ENCODE peak calls at places on chromosomes 6 and 20, in six cellular contexts. One of them, this sample, is unnamed.
A peak's percentile ranks its signal among the peaks of the same experiment; 100 is the strongest.

GRCh38 chr6:70551566-70551965 is 15.2 kb upstream of the SDHAF4 start:
- ATAC-seq in A549: no peak
- ATAC-seq in GM12878: no peak
- ATAC-seq in HepG2: peak; percentile 68
- ATAC-seq in K562: peak; percentile 58
- ATAC-seq in upper lobe of left lung: no peak
- ATAC-seq in this sample: no peak

GRCh38 chr6:115271001-115271400 is 789.7 kb downstream of the FRK start:
- ATAC-seq in HepG2: no peak
- ATAC-seq in GM12878: no peak
- ATAC-seq in upper lobe of left lung: no peak
- ATAC-seq in K562: no peak
- ATAC-seq in A549: no peak
- ATAC-seq in this sample: no peak

GRCh38 chr20:48747840-48748416 is 79.9 kb downstream of the PREX1 start:
- ATAC-seq in A549: no peak
- ATAC-seq in K562: peak; percentile 22
- ATAC-seq in GM12878: peak; percentile 13
- ATAC-seq in HepG2: peak; percentile 17
- ATAC-seq in upper lobe of left lung: no peak
- ATAC-seq in this sample: no peak

GRCh38 chr20:62119591-62120364 is 2.5 kb upstream of the LSM14B start:
- ATAC-seq in upper lobe of left lung: no peak
- ATAC-seq in K562: no peak
- ATAC-seq in A549: no peak
- ATAC-seq in GM12878: no peak
- ATAC-seq in HepG2: peak; percentile 16
- ATAC-seq in this sample: no peak

GRCh38 chr6:139613496-139613895 is 239.0 kb upstream of the CITED2 start:
- ATAC-seq in A549: no peak
- ATAC-seq in K562: no peak
- ATAC-seq in GM12878: no peak
- ATAC-seq in HepG2: no peak
- ATAC-seq in upper lobe of left lung: no peak
- ATAC-seq in this sample: no peak

GRCh38 chr6:5201271-5201670 is 59.5 kb downstream of the LYRM4 start:
- ATAC-seq in upper lobe of left lung: no peak
- ATAC-seq in K562: no peak
- ATAC-seq in HepG2: no peak
- ATAC-seq in GM12878: no peak
- ATAC-seq in A549: no peak
- ATAC-seq in this sample: no peak

GRCh38 chr20:50587291-50587961 is 77.2 kb downstream of the PTPN1 start:
- ATAC-seq in A549: no peak
- ATAC-seq in HepG2: no peak
- ATAC-seq in upper lobe of left lung: no peak
- ATAC-seq in GM12878: no peak
- ATAC-seq in K562: no peak
- ATAC-seq in this sample: no peak

GRCh38 chr6:142313284-142313683 is 11.5 kb downstream of the ADGRG6 start:
- ATAC-seq in upper lobe of left lung: peak; percentile 85
- ATAC-seq in K562: no peak
- ATAC-seq in GM12878: no peak
- ATAC-seq in A549: peak; percentile 94
- ATAC-seq in HepG2: no peak
- ATAC-seq in this sample: no peak

GRCh38 chr6:5041955-5042354 is 38.1 kb upstream of the RPP40 start:
- ATAC-seq in A549: no peak
- ATAC-seq in GM12878: no peak
- ATAC-seq in HepG2: no peak
- ATAC-seq in upper lobe of left lung: no peak
- ATAC-seq in K562: no peak
- ATAC-seq in this sample: no peak

GRCh38 chr20:760751-761417 is 7.4 kb downstream of the SLC52A3 start:
- ATAC-seq in K562: peak; percentile 98
- ATAC-seq in GM12878: peak; percentile 74
- ATAC-seq in upper lobe of left lung: peak; percentile 59
- ATAC-seq in HepG2: peak; percentile 90
- ATAC-seq in A549: peak; percentile 40
- ATAC-seq in this sample: no peak

GRCh38 chr6:163533443-163533842 is 118.9 kb downstream of the QKI start:
- ATAC-seq in A549: peak; percentile 84
- ATAC-seq in HepG2: peak; percentile 86
- ATAC-seq in upper lobe of left lung: peak; percentile 81
- ATAC-seq in K562: peak; percentile 54
- ATAC-seq in GM12878: no peak
- ATAC-seq in this sample: peak; percentile 66

GRCh38 chr20:32252189-32252588 is 25.3 kb upstream of the KIF3B start:
- ATAC-seq in upper lobe of left lung: no peak
- ATAC-seq in HepG2: no peak
- ATAC-seq in GM12878: peak; percentile 47
- ATAC-seq in K562: no peak
- ATAC-seq in A549: no peak
- ATAC-seq in this sample: no peak

GRCh38 chr6:94270040-94270689 is 850.8 kb upstream of the EPHA7 start:
- ATAC-seq in upper lobe of left lung: no peak
- ATAC-seq in HepG2: no peak
- ATAC-seq in A549: no peak
- ATAC-seq in K562: no peak
- ATAC-seq in GM12878: peak; percentile 51
- ATAC-seq in this sample: no peak

GRCh38 chr20:35339007-35339406 is 46.8 kb upstream of the FAM83C start:
- ATAC-seq in upper lobe of left lung: peak; percentile 49
- ATAC-seq in HepG2: no peak
- ATAC-seq in K562: no peak
- ATAC-seq in GM12878: no peak
- ATAC-seq in A549: no peak
- ATAC-seq in this sample: peak; percentile 34

GRCh38 chr6:123909989-123910388 is 106.3 kb downstream of the NKAIN2 start:
- ATAC-seq in K562: no peak
- ATAC-seq in upper lobe of left lung: no peak
- ATAC-seq in HepG2: no peak
- ATAC-seq in A549: no peak
- ATAC-seq in GM12878: no peak
- ATAC-seq in this sample: no peak

GRCh38 chr6:137352859-137353258 is 133.7 kb upstream of the IFNGR1 start:
- ATAC-seq in HepG2: no peak
- ATAC-seq in K562: no peak
- ATAC-seq in upper lobe of left lung: no peak
- ATAC-seq in A549: no peak
- ATAC-seq in GM12878: no peak
- ATAC-seq in this sample: no peak

GRCh38 chr20:60224914-60225313 is 266.7 kb downstream of the CDH26 start:
- ATAC-seq in K562: peak; percentile 86
- ATAC-seq in GM12878: no peak
- ATAC-seq in A549: peak; percentile 54
- ATAC-seq in HepG2: peak; percentile 92
- ATAC-seq in upper lobe of left lung: no peak
- ATAC-seq in this sample: no peak

GRCh38 chr6:134835998-134836397 is 113.9 kb downstream of the ALDH8A1 start:
- ATAC-seq in A549: no peak
- ATAC-seq in GM12878: no peak
- ATAC-seq in K562: no peak
- ATAC-seq in HepG2: no peak
- ATAC-seq in upper lobe of left lung: peak; percentile 50
- ATAC-seq in this sample: peak; percentile 46

GRCh38 chr6:111632468-111633247 is 27.0 kb upstream of the TRAF3IP2 start:
- ATAC-seq in K562: peak; percentile 52
- ATAC-seq in A549: no peak
- ATAC-seq in upper lobe of left lung: no peak
- ATAC-seq in HepG2: peak; percentile 52
- ATAC-seq in GM12878: no peak
- ATAC-seq in this sample: no peak

GRCh38 chr6:53824714-53825113 is 29.9 kb downstream of the LRRC1 start:
- ATAC-seq in K562: no peak
- ATAC-seq in upper lobe of left lung: no peak
- ATAC-seq in A549: no peak
- ATAC-seq in HepG2: no peak
- ATAC-seq in GM12878: no peak
- ATAC-seq in this sample: no peak

GRCh38 chr6:168313371-168314028 is 6.1 kb downstream of the DACT2 start:
- ATAC-seq in A549: no peak
- ATAC-seq in K562: no peak
- ATAC-seq in HepG2: peak; percentile 72
- ATAC-seq in GM12878: no peak
- ATAC-seq in upper lobe of left lung: no peak
- ATAC-seq in this sample: no peak

GRCh38 chr6:3075522-3076113 is 7.3 kb downstream of the RIPK1 start:
- ATAC-seq in K562: no peak
- ATAC-seq in GM12878: peak; percentile 63
- ATAC-seq in upper lobe of left lung: no peak
- ATAC-seq in HepG2: peak; percentile 63
- ATAC-seq in A549: no peak
- ATAC-seq in this sample: no peak

GRCh38 chr20:16423311-16424212 is 149.7 kb downstream of the KIF16B start:
- ATAC-seq in A549: no peak
- ATAC-seq in K562: no peak
- ATAC-seq in GM12878: peak; percentile 68
- ATAC-seq in HepG2: peak; percentile 34
- ATAC-seq in upper lobe of left lung: no peak
- ATAC-seq in this sample: no peak

GRCh38 chr6:117555882-117556498 is 46.3 kb downstream of the GOPC start:
- ATAC-seq in HepG2: peak; percentile 21
- ATAC-seq in GM12878: peak; percentile 68
- ATAC-seq in upper lobe of left lung: peak; percentile 70
- ATAC-seq in A549: no peak
- ATAC-seq in K562: peak; percentile 45
- ATAC-seq in this sample: peak; percentile 41

GRCh38 chr6:168495636-168496035 is 54.7 kb downstream of the SMOC2 start:
- ATAC-seq in HepG2: no peak
- ATAC-seq in upper lobe of left lung: no peak
- ATAC-seq in A549: no peak
- ATAC-seq in GM12878: no peak
- ATAC-seq in K562: no peak
- ATAC-seq in this sample: no peak

GRCh38 chr20:63351811-63352591 is 9.1 kb downstream of the CHRNA4 start:
- ATAC-seq in GM12878: no peak
- ATAC-seq in A549: no peak
- ATAC-seq in upper lobe of left lung: no peak
- ATAC-seq in HepG2: peak; percentile 6
- ATAC-seq in K562: no peak
- ATAC-seq in this sample: no peak

GRCh38 chr6:66896415-66896814 is 1189.4 kb upstream of the EYS start:
- ATAC-seq in GM12878: no peak
- ATAC-seq in HepG2: no peak
- ATAC-seq in upper lobe of left lung: no peak
- ATAC-seq in A549: no peak
- ATAC-seq in K562: no peak
- ATAC-seq in this sample: no peak

GRCh38 chr6:55176958-55177357 is 2.6 kb downstream of the HCRTR2 start:
- ATAC-seq in upper lobe of left lung: no peak
- ATAC-seq in A549: no peak
- ATAC-seq in HepG2: no peak
- ATAC-seq in GM12878: no peak
- ATAC-seq in K562: no peak
- ATAC-seq in this sample: no peak

GRCh38 chr6:105578308-105578707 is 175.4 kb upstream of the PREP start:
- ATAC-seq in A549: no peak
- ATAC-seq in GM12878: no peak
- ATAC-seq in upper lobe of left lung: no peak
- ATAC-seq in K562: no peak
- ATAC-seq in HepG2: no peak
- ATAC-seq in this sample: no peak

GRCh38 chr6:90028995-90029635 is 134.8 kb downstream of the GJA10 start:
- ATAC-seq in K562: no peak
- ATAC-seq in GM12878: no peak
- ATAC-seq in upper lobe of left lung: no peak
- ATAC-seq in HepG2: no peak
- ATAC-seq in A549: no peak
- ATAC-seq in this sample: no peak

GRCh38 chr6:20279608-20280287 is 67.5 kb upstream of the MBOAT1 start:
- ATAC-seq in A549: no peak
- ATAC-seq in K562: peak; percentile 41
- ATAC-seq in HepG2: no peak
- ATAC-seq in GM12878: no peak
- ATAC-seq in upper lobe of left lung: no peak
- ATAC-seq in this sample: no peak

GRCh38 chr6:43629104-43629504 is at the start of gene GTPBP2:
- ATAC-seq in GM12878: peak; percentile 90
- ATAC-seq in A549: peak; percentile 92
- ATAC-seq in K562: peak; percentile 79
- ATAC-seq in HepG2: peak; percentile 91
- ATAC-seq in upper lobe of left lung: peak; percentile 95
- ATAC-seq in this sample: peak; percentile 92
- TF ChIP-seq POLR2A in GM12878: peak; percentile 77
- TF ChIP-seq POLR2A in A549: no peak
- TF ChIP-seq POLR2A in K562: no peak
- TF ChIP-seq POLR2A in HepG2: no peak
- TF ChIP-seq POLR2A in upper lobe of left lung: no peak
- TF ChIP-seq POLR2A in this sample: no peak

GRCh38 chr20:59121714-59122376 is 41.8 kb upstream of the ZNF831 start:
- ATAC-seq in A549: no peak
- ATAC-seq in GM12878: no peak
- ATAC-seq in HepG2: no peak
- ATAC-seq in upper lobe of left lung: no peak
- ATAC-seq in K562: no peak
- ATAC-seq in this sample: no peak
- TF ChIP-seq EP300 in A549: no peak
- TF ChIP-seq EP300 in GM12878: no peak
- TF ChIP-seq EP300 in HepG2: no peak
- TF ChIP-seq EP300 in upper lobe of left lung: no peak
- TF ChIP-seq EP300 in K562: no peak
- TF ChIP-seq EP300 in this sample: no peak

DNA sequence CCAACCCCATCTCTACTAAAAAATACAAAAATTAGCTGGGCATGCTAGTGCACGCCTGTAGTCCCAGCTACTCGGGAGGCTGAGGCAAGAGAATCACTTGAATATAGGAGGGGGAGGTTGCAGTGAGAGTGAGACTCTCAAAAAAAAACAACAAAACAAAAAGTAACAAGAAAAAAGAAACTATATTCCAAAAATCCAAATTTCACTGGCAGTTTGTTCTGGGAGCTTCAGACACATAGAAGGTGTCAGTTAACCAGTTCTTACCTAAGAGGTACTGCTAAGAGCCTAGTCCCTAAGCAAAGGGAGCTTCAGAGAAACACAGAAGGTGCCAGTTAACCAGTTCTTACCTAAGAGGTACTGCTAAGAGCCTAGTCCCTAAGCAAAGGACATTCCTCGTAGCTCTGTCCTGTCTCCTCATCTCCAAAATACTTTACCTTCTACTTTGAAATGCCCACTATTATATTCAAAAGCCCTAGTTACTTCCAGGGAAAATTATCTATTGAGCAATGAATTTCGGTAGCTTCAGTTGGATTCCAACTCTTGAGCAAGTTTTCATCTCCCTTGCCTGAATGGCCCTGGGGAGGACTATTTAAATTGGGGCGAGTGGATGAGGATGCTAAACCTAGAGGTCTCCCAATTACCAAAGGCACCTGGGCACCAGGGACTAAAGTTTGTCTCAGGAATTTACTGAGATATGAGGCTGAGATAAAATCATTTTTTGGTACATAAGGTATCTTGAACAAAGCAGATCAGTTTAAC is 41.0 kb downstream of the HFE start:
- ATAC-seq in GM12878: no peak
- ATAC-seq in upper lobe of left lung: no peak
- ATAC-seq in A549: no peak
- ATAC-seq in HepG2: no peak
- ATAC-seq in K562: no peak
- ATAC-seq in this sample: no peak
- TF ChIP-seq POLR2A in GM12878: no peak
- TF ChIP-seq POLR2A in upper lobe of left lung: no peak
- TF ChIP-seq POLR2A in A549: no peak
- TF ChIP-seq POLR2A in HepG2: no peak
- TF ChIP-seq POLR2A in K562: peak; percentile 60
- TF ChIP-seq POLR2A in this sample: no peak

GRCh38 chr6:36378936-36379335 is 8.5 kb downstream of the ETV7 start:
- ATAC-seq in HepG2: no peak
- ATAC-seq in GM12878: no peak
- ATAC-seq in A549: no peak
- ATAC-seq in K562: no peak
- ATAC-seq in upper lobe of left lung: no peak
- ATAC-seq in this sample: no peak
- TF ChIP-seq EP300 in HepG2: no peak
- TF ChIP-seq EP300 in GM12878: no peak
- TF ChIP-seq EP300 in A549: no peak
- TF ChIP-seq EP300 in K562: no peak
- TF ChIP-seq EP300 in upper lobe of left lung: no peak
- TF ChIP-seq EP300 in this sample: no peak